ENCODE peak calls at places on chromosomes 7 and 10, in seven cellular contexts. L, D, T, M, V, P and U are unnamed samples. For H3K4me1 and H3K9me3, the result is how much of the 10 kb centered on the place peaks cover.

GRCh38 chr10:115861455-115861854 is 411.6 kb downstream of the GFRA1 start:
- DNase-seq in L (no peak), D (no peak), T (no peak), M (no peak), V (no peak), P (no peak), U (no peak)

GRCh38 chr7:114317450-114318098 is 97.0 kb upstream of the FOXP2 start:
- DNase-seq in L (no peak), D (no peak), T (no peak), M (no peak), V (no peak), P (no peak), U (no peak)

GRCh38 chr10:89646833-89647570 is 2.0 kb upstream of the PANK1 start:
- DNase-seq in L (no peak), D (no peak), T (no peak), M (no peak), V (no peak), P (no peak), U (no peak)

GRCh38 chr7:108818742-108819141 is 249.1 kb downstream of the DNAJB9 start:
- DNase-seq in L (no peak), D (no peak), T (no peak), M (no peak), V (no peak), P (no peak), U (no peak)

GRCh38 chr7:134828361-134828760 is 48.9 kb downstream of the CALD1 start:
- DNase-seq in L (no peak), D (no peak), T (no peak), M (no peak), V (no peak), P (no peak), U (no peak)

GRCh38 chr7:129947001-129947400 is 5.8 kb downstream of the UBE2H start:
- DNase-seq in L (no peak), D (no peak), T (no peak), M (no peak), V (no peak), P (no peak), U (no peak)

GRCh38 chr7:106022193-106022821 is 59.2 kb downstream of the CDHR3 start:
- DNase-seq in L (no peak), D (no peak), T (no peak), M (no peak), V (no peak), P (no peak), U (no peak)

GRCh38 chr10:99975942-99976809 is 33.6 kb downstream of the DNMBP start:
- DNase-seq in L (no peak), D (peak), T (no peak), M (no peak), V (no peak), P (peak), U (no peak)

GRCh38 chr7:8761731-8762130 is 328.3 kb downstream of the NXPH1 start:
- DNase-seq in L (no peak), D (no peak), T (no peak), M (no peak), V (no peak), P (no peak), U (no peak)

GRCh38 chr7:35805876-35806275 is 5.0 kb downstream of the SEPTIN7 start:
- DNase-seq in L (no peak), D (no peak), T (no peak), M (no peak), V (no peak), P (no peak), U (no peak)

GRCh38 chr10:59808896-59809643 is 55.8 kb upstream of the MRLN start:
- DNase-seq in L (peak), D (peak), T (peak), M (peak), V (peak), P (peak), U (peak)

GRCh38 chr10:122376364-122376961 is 2.0 kb downstream of the PLEKHA1 start:
- DNase-seq in L (peak), D (peak), T (no peak), M (no peak), V (no peak), P (no peak), U (no peak)

GRCh38 chr10:34637419-34637911 is 177.6 kb downstream of the PARD3 start:
- DNase-seq in L (peak), D (peak), T (peak), M (peak), V (peak), P (peak), U (peak)

GRCh38 chr7:101593556-101593955 is 35.5 kb downstream of the MYL10 start:
- DNase-seq in L (no peak), D (no peak), T (no peak), M (no peak), V (no peak), P (no peak), U (no peak)

GRCh38 chr10:3068201-3068967 is 1.0 kb downstream of the PFKP start:
- DNase-seq in L (peak), D (peak), T (peak), M (peak), V (peak), P (peak), U (peak)

GRCh38 chr10:109456566-109457361 is 466.5 kb downstream of the XPNPEP1 start:
- DNase-seq in L (no peak), D (no peak), T (peak), M (no peak), V (no peak), P (no peak), U (peak)

GRCh38 chr7:20786779-20787651 is at the start of gene SP8:
- DNase-seq in L (no peak), D (peak), T (peak), M (no peak), V (no peak), P (no peak), U (no peak)

GRCh38 chr7:28571405-28571804 is 159.1 kb downstream of the CREB5 start:
- DNase-seq in L (no peak), D (no peak), T (no peak), M (no peak), V (no peak), P (no peak), U (no peak)

GRCh38 chr7:100893910-100894763 is 1.6 kb downstream of the ACHE start:
- DNase-seq in L (no peak), D (no peak), T (no peak), M (no peak), V (no peak), P (no peak), U (no peak)

GRCh38 chr7:81478664-81479063 is 291.2 kb downstream of the HGF start:
- DNase-seq in L (peak), D (no peak), T (peak), M (peak), V (no peak), P (no peak), U (no peak)

GRCh38 chr10:21726601-21727295 is 192.7 kb downstream of the MLLT10 start:
- DNase-seq in L (peak), D (no peak), T (no peak), M (no peak), V (peak), P (no peak), U (no peak)

GRCh38 chr10:15780353-15781135 is 60.8 kb upstream of the ITGA8 start:
- DNase-seq in L (peak), D (peak), T (no peak), M (no peak), V (no peak), P (peak), U (no peak)

GRCh38 chr10:3401491-3401938 is 228.9 kb upstream of the PITRM1 start:
- DNase-seq in L (peak), D (no peak), T (no peak), M (no peak), V (no peak), P (no peak), U (no peak)

GRCh38 chr10:16030562-16030961 is 170.3 kb upstream of the MINDY3 start:
- DNase-seq in L (no peak), D (no peak), T (no peak), M (no peak), V (no peak), P (no peak), U (no peak)

GRCh38 chr7:2478387-2478760 is 2.2 kb upstream of the GRIFIN start:
- DNase-seq in L (peak), D (no peak), T (peak), M (peak), V (peak), P (no peak), U (peak)

GRCh38 chr7:155815332-155816191 is 3.3 kb upstream of the SHH start:
- DNase-seq in L (peak), D (peak), T (peak), M (peak), V (peak), P (no peak), U (peak)

GRCh38 chr10:51301644-51302043 is 227.4 kb downstream of the PRKG1 start:
- DNase-seq in L (no peak), D (peak), T (no peak), M (no peak), V (no peak), P (no peak), U (no peak)

GRCh38 chr7:121322460-121322859 is 6.3 kb upstream of the WNT16 start:
- DNase-seq in L (no peak), D (no peak), T (no peak), M (no peak), V (no peak), P (no peak), U (no peak)

GRCh38 chr7:39027491-39027890 is 49.8 kb downstream of the POU6F2 start:
- DNase-seq in L (no peak), D (no peak), T (no peak), M (no peak), V (no peak), P (no peak), U (no peak)

GRCh38 chr7:45196374-45196773 is 38.8 kb downstream of the RAMP3 start:
- DNase-seq in L (no peak), D (no peak), T (no peak), M (peak), V (no peak), P (no peak), U (no peak)

GRCh38 chr10:31698169-31698890 is 230.3 kb downstream of the ARHGAP12 start:
- DNase-seq in L (peak), D (no peak), T (no peak), M (no peak), V (no peak), P (peak), U (no peak)

GRCh38 chr7:30466266-30466665 is 12.3 kb downstream of the NOD1 start:
- DNase-seq in L (no peak), D (no peak), T (no peak), M (no peak), V (no peak), P (peak), U (no peak)

GRCh38 chr7:101428093-101428866 is 65.6 kb downstream of the COL26A1 start:
- DNase-seq in L (no peak), D (no peak), T (no peak), M (no peak), V (no peak), P (no peak), U (peak)

GRCh38 chr10:48681749-48682148 is 2.9 kb upstream of the WDFY4 start:
- DNase-seq in L (no peak), D (no peak), T (no peak), M (no peak), V (no peak), P (no peak), U (no peak)

GRCh38 chr10:46304671-46305429 is 18.1 kb downstream of the ANTXRL start:
- DNase-seq in L (no peak), D (no peak), T (no peak), M (no peak), V (no peak), P (no peak), U (no peak)

GRCh38 chr10:102604379-102604960 is 39.8 kb upstream of the TRIM8 start:
- DNase-seq in L (peak), D (peak), T (no peak), M (no peak), V (peak), P (peak), U (no peak)

GRCh38 chr7:144812379-144813283 is 23.2 kb downstream of the TPK1 start:
- DNase-seq in L (no peak), D (no peak), T (no peak), M (no peak), V (no peak), P (no peak), U (no peak)

DNA sequence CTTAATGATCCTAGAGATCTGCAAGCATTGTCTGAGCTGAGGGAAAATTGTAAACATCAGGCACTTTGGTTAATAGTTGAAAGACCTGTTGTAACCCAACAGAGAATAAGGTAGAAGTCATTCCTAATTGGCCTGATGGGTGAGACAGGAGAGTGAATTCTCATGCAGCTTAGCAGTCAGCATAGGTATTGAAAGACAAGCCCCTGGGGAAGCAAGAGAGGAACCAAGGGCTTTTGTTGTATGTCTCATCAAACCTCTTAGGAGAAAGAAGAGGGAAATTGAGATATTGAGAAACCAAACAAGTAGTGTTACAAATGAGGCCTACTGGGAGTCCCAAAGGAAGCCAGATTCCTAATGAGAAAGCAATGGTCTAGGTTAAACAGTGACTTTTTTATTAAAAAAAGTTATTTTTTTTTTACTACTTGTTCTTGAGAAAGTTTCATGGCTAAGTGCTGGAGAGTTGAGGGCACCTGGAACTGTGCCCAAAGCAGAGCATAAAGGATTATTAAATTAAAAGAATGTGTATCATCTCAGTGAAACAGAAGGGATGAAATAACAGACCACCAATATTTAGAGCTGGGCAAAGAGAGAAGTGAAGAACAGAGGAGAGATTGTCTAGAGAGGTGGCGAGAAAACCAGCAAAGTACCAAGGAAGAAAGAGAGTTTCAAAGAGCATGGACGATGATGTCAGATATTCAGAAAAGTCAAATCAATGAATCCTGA is 168.9 kb downstream of the CDK14 start:
- DNase-seq in L (no peak), D (no peak), T (no peak), M (no peak), V (no peak), P (no peak), U (no peak)
- H3K4me1 ChIP-seq in L (under half), D (under half), T (under half), M (under half), V (under half), P (under half), U (under half)

GRCh38 chr7:42105541-42106349 is 131.3 kb downstream of the GLI3 start:
- DNase-seq in L (peak), D (no peak), T (no peak), M (no peak), V (no peak), P (no peak), U (no peak)
- H3K9me3 ChIP-seq in L (under half), D (under half), T (under half), M (under half), V (under half), P (under half), U (under half)

GRCh38 chr10:5632430-5632829 is 34.0 kb downstream of the ASB13 start:
- DNase-seq in L (peak), D (no peak), T (peak), M (peak), V (peak), P (no peak), U (peak)
- H3K27ac ChIP-seq in L (no peak), D (no peak), T (peak), M (peak), V (peak), P (no peak), U (peak)

GRCh38 chr10:58064714-58065528 is 202.8 kb downstream of the IPMK start:
- DNase-seq in L (peak), D (peak), T (no peak), M (no peak), V (peak), P (no peak), U (no peak)

GRCh38 chr10:58066126-58066525 is 201.6 kb downstream of the IPMK start:
- DNase-seq in L (no peak), D (no peak), T (no peak), M (no peak), V (no peak), P (no peak), U (no peak)

GRCh38 chr10:58063854-58064480 is 203.7 kb downstream of the IPMK start:
- DNase-seq in L (no peak), D (no peak), T (no peak), M (no peak), V (no peak), P (no peak), U (no peak)

GRCh38 chr10:58066979-58067378 is 200.7 kb downstream of the IPMK start:
- DNase-seq in L (no peak), D (no peak), T (no peak), M (no peak), V (no peak), P (no peak), U (no peak)

GRCh38 chr10:58065529-58065815 is 202.2 kb downstream of the IPMK start:
- DNase-seq in L (no peak), D (no peak), T (no peak), M (no peak), V (no peak), P (no peak), U (no peak)
- H3K4me1 ChIP-seq in L (under half), D (under half), T (under half), M (under half), V (under half), P (under half), U (under half)

DNA sequence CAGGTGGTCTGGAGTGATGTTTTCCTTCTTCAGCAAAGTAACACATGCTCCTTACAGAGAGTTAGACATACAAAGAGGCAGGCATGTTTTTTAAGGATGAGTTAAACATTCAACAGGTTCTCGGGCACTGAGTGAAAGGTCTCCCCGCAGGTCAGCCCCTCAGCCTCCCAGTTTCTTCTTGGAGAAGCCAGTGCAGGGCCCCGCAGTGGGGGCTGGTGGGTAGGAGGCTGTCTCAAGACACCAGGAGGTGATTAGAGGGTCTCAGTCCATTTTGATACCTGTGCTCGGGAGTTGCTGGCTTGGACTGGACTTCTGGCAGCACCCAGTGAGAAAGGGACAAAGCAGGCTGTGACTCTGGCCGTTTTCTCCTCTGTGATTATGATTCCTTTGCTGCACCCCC is 78.6 kb upstream of the ZNF479 start:
- DNase-seq in L (no peak), D (no peak), T (no peak), M (no peak), V (no peak), P (no peak), U (peak)
- H3K9me3 ChIP-seq in L (under half), D (under half), T (under half), M (under half), V (under half), P (under half), U (under half)

DNA sequence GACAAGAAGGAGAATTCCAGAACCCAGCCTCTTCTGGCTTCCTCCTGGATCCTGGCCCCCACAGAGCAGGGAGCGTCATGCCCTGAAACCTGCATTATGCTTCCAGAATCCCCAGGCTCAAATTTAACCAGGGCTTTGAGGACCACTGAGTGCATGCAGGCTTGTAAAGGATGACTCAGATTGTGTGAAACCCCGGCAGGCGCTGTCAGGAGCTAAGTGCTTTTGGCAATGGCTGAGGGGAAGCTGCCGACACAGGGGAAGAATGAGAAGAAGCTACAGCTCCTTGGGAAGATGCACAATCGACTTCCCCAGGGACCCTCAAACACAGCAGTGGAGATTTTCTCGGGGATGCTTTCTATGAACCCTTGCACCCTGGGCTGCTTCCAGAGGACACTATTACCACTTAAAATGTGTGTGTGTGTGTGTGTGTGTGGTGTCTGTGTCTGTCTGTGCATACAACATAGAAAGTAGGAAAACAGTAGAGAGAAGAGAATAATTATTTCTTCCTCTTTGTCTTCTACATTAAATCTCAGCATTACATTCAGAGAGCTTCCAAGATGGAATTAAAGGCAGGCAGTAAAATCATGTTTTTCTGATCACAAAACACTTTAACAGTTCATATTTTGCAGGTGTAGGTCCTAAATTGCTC is 183.5 kb upstream of the INHBA start:
- DNase-seq in L (peak), D (no peak), T (no peak), M (no peak), V (no peak), P (peak), U (peak)
- H3K27ac ChIP-seq in L (peak), D (no peak), T (no peak), M (peak), V (peak), P (no peak), U (no peak)

GRCh38 chr7:13050703-13051102 is 363.3 kb downstream of the ARL4A start:
- DNase-seq in L (peak), D (peak), T (no peak), M (no peak), V (peak), P (no peak), U (no peak)
- H3K4me1 ChIP-seq in L (under half), D (under half), T (under half), M (under half), V (under half), P (under half), U (under half)

GRCh38 chr7:27143022-27143949 is at the start of gene HOXA5:
- DNase-seq in L (no peak), D (peak), T (peak), M (peak), V (peak), P (peak), U (peak)
- H3K9me3 ChIP-seq in L (under half), D (under half), T (under half), M (under half), V (under half), P (under half), U (under half)

GRCh38 chr7:75965617-75966016 is 28.8 kb downstream of the TMEM120A start:
- DNase-seq in L (no peak), D (no peak), T (no peak), M (no peak), V (no peak), P (no peak), U (no peak)
- H3K27ac ChIP-seq in L (no peak), D (no peak), T (peak), M (peak), V (no peak), P (peak), U (peak)

GRCh38 chr10:62072901-62073300 is 171.4 kb downstream of the ARID5B start:
- DNase-seq in L (no peak), D (no peak), T (no peak), M (no peak), V (no peak), P (no peak), U (no peak)
- H3K4me1 ChIP-seq in L (under half), D (under half), T (under half), M (under half), V (under half), P (under half), U (under half)